ENCODE peak calls at places on chromosomes 11 and 22, in four cellular contexts. L, J, Y and H are unnamed samples.

GRCh38 chr11:88431675-88432341 is 94.3 kb upstream of the CTSC start:
- DNase-seq in L (no peak), J (no peak), Y (no peak), H (no peak)

GRCh38 chr11:17810736-17811135 is 76.2 kb downstream of the KCNC1 start:
- DNase-seq in L (no peak), J (peak; percentile 62), Y (peak; percentile 16), H (peak; percentile 34)

GRCh38 chr11:111765320-111765983 is 737 bp downstream of the PPP2R1B start:
- DNase-seq in L (no peak), J (peak; percentile 4), Y (no peak), H (no peak)

GRCh38 chr11:74018331-74019005 is 9.6 kb upstream of the UCP3 start:
- DNase-seq in L (no peak), J (peak; percentile 56), Y (no peak), H (peak; percentile 59)

GRCh38 chr11:4626207-4627105 is 10.8 kb upstream of the OR51D1 start:
- DNase-seq in L (peak; percentile 75), J (peak; percentile 41), Y (peak; percentile 63), H (peak; percentile 55)

GRCh38 chr11:7278314-7278917 is 26.7 kb downstream of the SYT9 start:
- DNase-seq in L (peak; percentile 6), J (peak; percentile 15), Y (no peak), H (peak; percentile 12)

GRCh38 chr22:45009881-45010531 is at the start of gene PHF21B:
- DNase-seq in L (peak; percentile 48), J (peak; percentile 40), Y (no peak), H (peak; percentile 18)

GRCh38 chr22:45905924-45906865 is 70.8 kb downstream of the WNT7B start:
- DNase-seq in L (no peak), J (peak; percentile 72), Y (no peak), H (no peak)

GRCh38 chr22:23404689-23405365 is 175.3 kb downstream of the IGLL1 start:
- DNase-seq in L (no peak), J (no peak), Y (peak; percentile 47), H (peak; percentile 15)

GRCh38 chr11:68497761-68498160 is 37.2 kb downstream of the PPP6R3 start:
- DNase-seq in L (no peak), J (no peak), Y (no peak), H (no peak)

GRCh38 chr11:17076517-17077239 is 789 bp downstream of the RPS13 start:
- DNase-seq in L (no peak), J (peak; percentile 3), Y (no peak), H (no peak)

GRCh38 chr22:47178339-47178738 is 415.9 kb downstream of the TBC1D22A start:
- DNase-seq in L (no peak), J (no peak), Y (no peak), H (no peak)

GRCh38 chr11:104075091-104075490 is 38.7 kb downstream of the DDI1 start:
- DNase-seq in L (no peak), J (no peak), Y (no peak), H (no peak)

GRCh38 chr22:47133263-47133662 is 370.8 kb downstream of the TBC1D22A start:
- DNase-seq in L (no peak), J (no peak), Y (no peak), H (no peak)

GRCh38 chr11:101686514-101686913 is 102.7 kb upstream of the TRPC6 start:
- DNase-seq in L (no peak), J (peak; percentile 90), Y (peak; percentile 50), H (peak; percentile 82)

GRCh38 chr11:57213282-57214086 is 23.6 kb downstream of the APLNR start:
- DNase-seq in L (no peak), J (peak; percentile 70), Y (no peak), H (peak; percentile 22)

GRCh38 chr11:117657801-117658200 is 139.2 kb downstream of the DSCAML1 start:
- DNase-seq in L (no peak), J (no peak), Y (no peak), H (no peak)

GRCh38 chr22:42299586-42300285 is 29.3 kb upstream of the TCF20 start:
- DNase-seq in L (peak; percentile 58), J (no peak), Y (no peak), H (no peak)

GRCh38 chr11:64762916-64763803 is 3.4 kb upstream of the PYGM start:
- DNase-seq in L (no peak), J (peak; percentile 83), Y (no peak), H (peak; percentile 85)

GRCh38 chr22:26122920-26123468 is 46.3 kb upstream of the SEZ6L start:
- DNase-seq in L (no peak), J (no peak), Y (no peak), H (no peak)

GRCh38 chr11:120523196-120523595 is 11.6 kb downstream of the GRIK4 start:
- DNase-seq in L (no peak), J (no peak), Y (no peak), H (no peak)

GRCh38 chr11:115065314-115065713 is 387.0 kb downstream of the NXPE2 start:
- DNase-seq in L (no peak), J (no peak), Y (no peak), H (no peak)

GRCh38 chr11:126354631-126355323 is 709 bp upstream of the ST3GAL4 start:
- DNase-seq in L (no peak), J (no peak), Y (no peak), H (no peak)

GRCh38 chr11:102367364-102367763 is 20.4 kb downstream of the BIRC2 start:
- DNase-seq in L (no peak), J (peak; percentile 7), Y (no peak), H (peak; percentile 13)